ENCODE peak calls at places on chromosome 6, in four cellular contexts. G is HCT116, L is K562, H is H1. X is an unnamed sample.

GRCh38 chr6:44704240-44705150 is 317.0 kb downstream of the CDC5L start:
- DNase-seq in G (no peak), L (no peak), H (no peak), X (peak; percentile 71)

GRCh38 chr6:75178757-75179156 is 27.1 kb downstream of the COL12A1 start:
- DNase-seq in G (no peak), L (no peak), H (no peak), X (no peak)

GRCh38 chr6:13026557-13026956 is 301.8 kb downstream of the TBC1D7 start:
- DNase-seq in G (no peak), L (no peak), H (no peak), X (no peak)

GRCh38 chr6:141552463-141552862 is 580.3 kb upstream of the GJE1 start:
- DNase-seq in G (peak; percentile 77), L (no peak), H (no peak), X (peak; percentile 34)

GRCh38 chr6:14792118-14792955 is 453.5 kb upstream of the JARID2 start:
- DNase-seq in G (no peak), L (no peak), H (no peak), X (no peak)

GRCh38 chr6:50655848-50656453 is 57.4 kb upstream of the TFAP2D start:
- DNase-seq in G (no peak), L (peak; percentile 33), H (no peak), X (no peak)

GRCh38 chr6:1606533-1607235 is 3.0 kb upstream of the FOXC1 start:
- DNase-seq in G (no peak), L (no peak), H (no peak), X (no peak)

GRCh38 chr6:134819236-134819635 is 130.7 kb downstream of the ALDH8A1 start:
- DNase-seq in G (no peak), L (no peak), H (no peak), X (no peak)

GRCh38 chr6:54053893-54054391 is 57.3 kb upstream of the MLIP start:
- DNase-seq in G (peak; percentile 48), L (no peak), H (no peak), X (no peak)

GRCh38 chr6:163776549-163777378 is 362.2 kb downstream of the QKI start:
- DNase-seq in G (no peak), L (no peak), H (no peak), X (no peak)

GRCh38 chr6:38355519-38355918 is 284.2 kb downstream of the BTBD9 start:
- DNase-seq in G (no peak), L (no peak), H (no peak), X (no peak)

GRCh38 chr6:38353310-38354032 is 286.3 kb downstream of the BTBD9 start:
- DNase-seq in G (no peak), L (no peak), H (no peak), X (no peak)

GRCh38 chr6:38354905-38355304 is 284.8 kb downstream of the BTBD9 start:
- DNase-seq in G (no peak), L (no peak), H (no peak), X (peak; percentile 17)

GRCh38 chr6:38352636-38353035 is 287.1 kb downstream of the BTBD9 start:
- DNase-seq in G (no peak), L (no peak), H (no peak), X (no peak)

GRCh38 chr6:38354033-38354373 is 285.7 kb downstream of the BTBD9 start:
- DNase-seq in G (no peak), L (no peak), H (no peak), X (no peak)
- TF ChIP-seq EGR1 in G (no peak), L (no peak), H (no peak), X (no peak)

GRCh38 chr6:108127826-108128225 is 38.0 kb upstream of the NR2E1 start:
- DNase-seq in G (no peak), L (no peak), H (no peak), X (no peak)

GRCh38 chr6:108132863-108133262 is 33.0 kb upstream of the NR2E1 start:
- DNase-seq in G (no peak), L (no peak), H (no peak), X (no peak)

GRCh38 chr6:108134213-108134973 is 31.4 kb upstream of the NR2E1 start:
- DNase-seq in G (no peak), L (no peak), H (no peak), X (no peak)

GRCh38 chr6:108133594-108134179 is 32.1 kb upstream of the NR2E1 start:
- DNase-seq in G (peak; percentile 66), L (peak; percentile 36), H (peak; percentile 79), X (no peak)
- TF ChIP-seq EGR1 in G (peak; percentile 56), L (peak; percentile 47), H (peak; percentile 71), X (no peak)

GRCh38 chr6:106250997-106251396 is 74.6 kb downstream of the ATG5 start:
- DNase-seq in G (no peak), L (no peak), H (no peak), X (no peak)
- TF ChIP-seq EGR1 in G (no peak), L (no peak), H (no peak), X (no peak)

DNA sequence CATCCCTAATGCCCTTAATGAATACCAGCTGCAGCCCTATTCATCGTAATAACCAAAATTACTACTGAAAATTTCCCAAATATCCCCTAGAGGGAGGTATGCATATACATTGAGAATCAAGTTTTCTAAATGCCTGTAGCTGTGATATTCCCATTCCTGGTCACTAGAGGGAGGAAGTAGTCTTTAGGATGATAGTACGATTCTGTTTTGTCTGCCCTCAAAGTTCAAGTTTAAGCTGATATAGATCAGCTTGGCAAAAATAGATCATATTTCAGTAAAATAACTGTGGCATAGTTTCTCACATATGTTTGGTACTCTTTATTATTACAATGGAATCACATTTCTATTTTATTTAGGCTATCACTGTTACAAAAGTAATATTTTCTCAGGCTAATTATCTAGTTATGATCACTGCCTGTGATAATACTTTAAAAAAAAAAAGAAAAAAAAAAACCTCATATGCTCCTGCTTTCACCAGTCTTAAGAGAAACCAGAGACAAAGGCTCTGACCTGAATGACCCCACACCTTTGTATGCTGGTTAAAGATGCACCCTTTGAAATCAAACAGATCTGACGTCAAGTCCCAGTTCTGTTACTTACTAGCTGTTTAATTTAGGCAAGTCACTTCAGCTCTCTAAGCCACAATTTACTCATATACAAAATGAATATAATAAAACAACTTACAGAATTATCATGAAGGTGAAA is 11.0 kb downstream of the TSPYL1 start:
- DNase-seq in G (peak; percentile 68), L (peak; percentile 61), H (no peak), X (no peak)
- TF ChIP-seq EGR1 in G (no peak), L (no peak), H (no peak), X (no peak)

GRCh38 chr6:11362481-11363018 is 130.1 kb upstream of the NEDD9 start:
- DNase-seq in G (no peak), L (no peak), H (no peak), X (no peak)

GRCh38 chr6:11356404-11357155 is 124.1 kb upstream of the NEDD9 start:
- DNase-seq in G (no peak), L (no peak), H (no peak), X (no peak)

GRCh38 chr6:11357285-11357684 is 124.8 kb upstream of the NEDD9 start:
- DNase-seq in G (no peak), L (no peak), H (no peak), X (no peak)

GRCh38 chr6:11363881-11364576 is 131.6 kb upstream of the NEDD9 start:
- DNase-seq in G (no peak), L (no peak), H (no peak), X (no peak)

GRCh38 chr6:11358904-11359840 is 126.7 kb upstream of the NEDD9 start:
- DNase-seq in G (no peak), L (no peak), H (no peak), X (no peak)
- TF ChIP-seq EGR1 in G (no peak), L (no peak), H (no peak), X (no peak)

GRCh38 chr6:7589949-7590917 is at the start of gene SNRNP48:
- DNase-seq in G (peak; percentile 76), L (peak; percentile 98), H (peak; percentile 74), X (peak; percentile 73)

GRCh38 chr6:7591770-7592169 is 1.8 kb downstream of the SNRNP48 start:
- DNase-seq in G (no peak), L (no peak), H (no peak), X (no peak)

GRCh38 chr6:7587631-7588100 is 2.3 kb upstream of the SNRNP48 start:
- DNase-seq in G (no peak), L (no peak), H (no peak), X (no peak)

GRCh38 chr6:7590918-7591302 is 912 bp downstream of the SNRNP48 start:
- DNase-seq in G (no peak), L (peak; percentile 34), H (no peak), X (no peak)

GRCh38 chr6:7589221-7589620 is 777 bp upstream of the SNRNP48 start:
- DNase-seq in G (no peak), L (no peak), H (no peak), X (no peak)
- TF ChIP-seq EGR1 in G (no peak), L (no peak), H (no peak), X (no peak)

GRCh38 chr6:42410861-42411260 is 40.9 kb downstream of the TRERF1 start:
- DNase-seq in G (no peak), L (no peak), H (no peak), X (no peak)
- TF ChIP-seq EGR1 in G (no peak), L (no peak), H (no peak), X (no peak)

GRCh38 chr6:7050911-7051779 is 56.6 kb upstream of the RREB1 start:
- DNase-seq in G (no peak), L (no peak), H (no peak), X (no peak)
- TF ChIP-seq EGR1 in G (no peak), L (no peak), H (no peak), X (no peak)

GRCh38 chr6:35489995-35490791 is 6.7 kb downstream of the TEAD3 start:
- DNase-seq in G (no peak), L (peak; percentile 89), H (peak; percentile 84), X (no peak)
- TF ChIP-seq EGR1 in G (no peak), L (peak; percentile 35), H (no peak), X (no peak)

GRCh38 chr6:28213213-28213523 is 11.9 kb upstream of the ZSCAN9 start:
- DNase-seq in G (no peak), L (no peak), H (no peak), X (no peak)

GRCh38 chr6:28217890-28218289 is 7.2 kb upstream of the ZSCAN9 start:
- DNase-seq in G (no peak), L (no peak), H (no peak), X (no peak)

GRCh38 chr6:28215425-28215824 is 9.7 kb upstream of the ZSCAN9 start:
- DNase-seq in G (no peak), L (peak; percentile 36), H (no peak), X (no peak)

GRCh38 chr6:28220164-28221133 is 4.6 kb upstream of the ZSCAN9 start:
- DNase-seq in G (no peak), L (no peak), H (no peak), X (no peak)

GRCh38 chr6:28218312-28219248 is 6.5 kb upstream of the ZSCAN9 start:
- DNase-seq in G (no peak), L (peak; percentile 92), H (no peak), X (no peak)
- TF ChIP-seq EGR1 in G (no peak), L (no peak), H (no peak), X (no peak)

X was measured in GM12878.